ENCODE peak calls at places on chromosome 5, in four cellular contexts. G, W, T and I are unnamed samples.

GRCh38 chr5:132063090-132063911 is 2.8 kb downstream of the IL3 start:
- DNase-seq in W (peak; percentile 65), G (no peak), T (peak; percentile 83), I (peak; percentile 84)

GRCh38 chr5:17305964-17306725 is 88.7 kb downstream of the BASP1 start:
- DNase-seq in G (peak; percentile 57), W (no peak), T (peak; percentile 40), I (peak; percentile 78)

GRCh38 chr5:107431998-107432397 is 238.7 kb downstream of the EFNA5 start:
- DNase-seq in W (no peak), G (no peak), T (no peak), I (no peak)

GRCh38 chr5:144467795-144468194 is 297.1 kb downstream of the KCTD16 start:
- DNase-seq in T (peak; percentile 76), W (no peak), G (peak; percentile 12), I (no peak)

GRCh38 chr5:77224672-77225355 is 14.3 kb downstream of the PDE8B start:
- DNase-seq in G (no peak), W (no peak), T (no peak), I (no peak)

GRCh38 chr5:68087866-68088265 is 127.7 kb upstream of the PIK3R1 start:
- DNase-seq in T (no peak), W (no peak), G (no peak), I (no peak)

GRCh38 chr5:1801954-1802295 is 718 bp downstream of the NDUFS6 start:
- DNase-seq in T (peak; percentile 47), G (no peak), W (no peak), I (no peak)

GRCh38 chr5:166320923-166321480 is 1970.4 kb upstream of the WWC1 start:
- DNase-seq in G (no peak), T (no peak), W (no peak), I (no peak)

GRCh38 chr5:115888027-115888426 is 46.3 kb downstream of the AP3S1 start:
- DNase-seq in G (no peak), W (no peak), T (no peak), I (no peak)

GRCh38 chr5:174424219-174425053 is 299.9 kb upstream of the MSX2 start:
- DNase-seq in T (no peak), W (no peak), G (no peak), I (no peak)

GRCh38 chr5:100855940-100856339 is 47.1 kb downstream of the ST8SIA4 start:
- DNase-seq in G (no peak), W (no peak), T (no peak), I (no peak)

GRCh38 chr5:35926389-35927051 is 11.9 kb downstream of the CAPSL start:
- DNase-seq in T (peak; percentile 76), G (peak; percentile 52), W (no peak), I (no peak)

GRCh38 chr5:137036630-137037029 is 462.5 kb downstream of the SPOCK1 start:
- DNase-seq in T (peak; percentile 83), G (no peak), W (no peak), I (no peak)

GRCh38 chr5:77282337-77283027 is 72.0 kb downstream of the PDE8B start:
- DNase-seq in W (no peak), T (peak; percentile 48), G (no peak), I (no peak)

GRCh38 chr5:57842376-57843015 is 359.9 kb upstream of the ACTBL2 start:
- DNase-seq in W (no peak), T (no peak), G (no peak), I (no peak)

GRCh38 chr5:178271726-178272479 is 39.3 kb upstream of the PHYKPL start:
- DNase-seq in T (no peak), W (no peak), G (no peak), I (peak; percentile 63)

GRCh38 chr5:126000533-126000932 is 422.7 kb upstream of the GRAMD2B start:
- DNase-seq in G (no peak), W (no peak), T (no peak), I (no peak)

GRCh38 chr5:179243333-179243732 is 101.9 kb downstream of the ADAMTS2 start:
- DNase-seq in G (no peak), T (peak; percentile 4), W (no peak), I (no peak)

GRCh38 chr5:115423541-115423940 is 121.0 kb downstream of the FEM1C start:
- DNase-seq in T (no peak), W (peak; percentile 81), G (no peak), I (no peak)

GRCh38 chr5:143454936-143455516 is 51.5 kb upstream of the NR3C1 start:
- DNase-seq in T (no peak), G (no peak), W (no peak), I (no peak)

GRCh38 chr5:21918451-21918850 is 934.7 kb downstream of the CDH12 start:
- DNase-seq in T (no peak), W (no peak), G (no peak), I (no peak)

GRCh38 chr5:18534119-18534518 is 899.9 kb downstream of the TAF11L14 start:
- DNase-seq in G (no peak), W (no peak), T (peak; percentile 67), I (no peak)

GRCh38 chr5:177234761-177235315 is 68.7 kb downstream of the RAB24 start:
- DNase-seq in W (no peak), T (no peak), G (no peak), I (no peak)

GRCh38 chr5:14204011-14204670 is 61.0 kb downstream of the TRIO start:
- DNase-seq in W (no peak), G (no peak), T (no peak), I (no peak)

GRCh38 chr5:69364414-69364813 is 4.9 kb downstream of the AK6 start:
- DNase-seq in T (no peak), G (no peak), W (no peak), I (no peak)

GRCh38 chr5:143781993-143782520 is 29.9 kb upstream of the HMHB1 start:
- DNase-seq in W (no peak), G (no peak), T (no peak), I (no peak)

GRCh38 chr5:128574041-128574440 is 36.0 kb upstream of the FBN2 start:
- DNase-seq in W (no peak), T (no peak), G (no peak), I (no peak)

GRCh38 chr5:9774472-9775079 is 144.4 kb upstream of the TAS2R1 start:
- DNase-seq in W (no peak), T (no peak), G (no peak), I (no peak)

GRCh38 chr5:177546262-177546741 is 8.1 kb downstream of the FAM193B start:
- DNase-seq in T (no peak), W (no peak), G (peak; percentile 82), I (no peak)

GRCh38 chr5:132385321-132386105 is 16.0 kb downstream of the SLC22A5 start:
- DNase-seq in G (no peak), W (no peak), T (no peak), I (no peak)

GRCh38 chr5:1104327-1105006 is 7.4 kb downstream of the SLC12A7 start:
- DNase-seq in T (no peak), W (no peak), G (no peak), I (no peak)

GRCh38 chr5:163579729-163580128 is 74.3 kb downstream of the MAT2B start:
- DNase-seq in W (no peak), G (no peak), T (no peak), I (no peak)

GRCh38 chr5:108101816-108102215 is 280.1 kb downstream of the FBXL17 start:
- DNase-seq in W (no peak), G (no peak), T (no peak), I (no peak)

GRCh38 chr5:38595149-38595725 is 38.8 kb upstream of the LIFR start:
- DNase-seq in G (no peak), T (no peak), W (no peak), I (no peak)

GRCh38 chr5:110053824-110054223 is 364.1 kb downstream of the MAN2A1 start:
- DNase-seq in T (no peak), G (no peak), W (no peak), I (no peak)

GRCh38 chr5:75052461-75053285 is at the start of gene GCNT4:
- DNase-seq in W (peak; percentile 54), G (no peak), T (peak; percentile 51), I (peak; percentile 85)

GRCh38 chr5:158786390-158786789 is 313.3 kb downstream of the EBF1 start:
- DNase-seq in W (peak; percentile 29), T (no peak), G (no peak), I (no peak)

GRCh38 chr5:107670927-107671741 is at the start of gene EFNA5:
- DNase-seq in T (peak; percentile 66), W (peak; percentile 31), G (no peak), I (peak; percentile 76)

DNA sequence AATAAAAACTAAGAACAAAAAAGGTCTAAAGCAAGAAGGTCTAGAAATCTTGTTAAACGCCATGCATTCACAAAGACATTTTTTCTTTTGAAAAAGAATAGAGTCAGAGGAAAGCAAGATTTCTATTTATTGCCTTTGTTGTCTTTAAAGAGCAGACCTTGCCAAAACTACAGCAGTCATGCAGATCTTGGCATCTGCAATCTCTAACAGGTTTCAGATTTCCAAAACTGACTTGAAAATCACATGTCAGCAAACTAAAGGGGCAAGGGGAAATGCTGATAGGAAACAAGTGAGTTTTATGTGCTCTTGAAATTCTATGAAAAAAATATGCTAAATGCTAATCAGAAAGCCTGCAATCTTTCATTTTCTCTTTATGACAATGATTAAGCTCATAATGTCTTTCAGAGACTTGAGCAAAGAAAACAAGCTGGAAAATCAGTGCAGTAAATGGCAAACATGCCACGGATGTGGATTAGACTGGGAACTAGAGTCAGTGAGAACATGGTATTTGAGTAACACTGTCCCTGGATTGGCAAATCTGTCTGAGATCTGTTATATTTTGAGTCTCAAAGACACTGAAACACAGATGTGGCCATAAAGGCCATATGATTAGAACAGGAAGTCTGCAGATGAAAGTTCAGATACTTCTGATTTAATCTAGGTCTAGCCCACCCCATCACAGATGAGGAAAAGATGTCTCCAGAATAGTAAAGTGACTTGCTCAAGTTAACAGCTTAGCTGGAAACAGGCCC is 361.4 kb upstream of the RPS23 start:
- DNase-seq in G (no peak), T (no peak), W (no peak), I (no peak)
- H3K27ac ChIP-seq in G (no peak overlapping the region), T (no peak overlapping the region), W (no peak overlapping the region), I (no peak overlapping the region)

DNA sequence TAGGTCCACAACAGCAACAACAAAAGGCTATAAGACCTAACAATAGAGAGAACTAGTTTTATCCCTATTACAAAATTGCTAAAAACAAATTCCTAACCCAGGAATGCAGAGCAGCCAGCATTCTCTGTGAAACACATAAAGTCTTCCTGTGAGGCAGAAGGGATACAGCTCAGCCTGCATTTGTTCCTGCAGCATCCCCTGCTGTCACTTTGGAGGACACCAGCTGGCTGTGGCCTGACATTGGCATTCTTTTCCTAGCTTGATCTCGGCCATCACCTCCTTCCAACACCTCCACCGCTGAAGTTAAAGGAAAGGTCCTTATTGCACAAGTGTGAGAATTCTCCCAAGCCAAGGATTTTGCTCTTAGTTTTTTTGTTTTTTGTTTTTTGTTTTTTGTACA is 186.1 kb downstream of the SNCAIP start:
- DNase-seq in T (peak; percentile 76), G (no peak), W (no peak), I (no peak)
- TF ChIP-seq CTCF in T (peak; percentile 69), G (peak; percentile 29), W (peak; percentile 45), I (no peak)

GRCh38 chr5:40984884-40985283 is 75.6 kb downstream of the C7 start:
- DNase-seq in W (no peak), G (no peak), T (no peak), I (no peak)
- H3K27ac ChIP-seq in W (no peak overlapping the region), G (no peak overlapping the region), T (no peak overlapping the region), I (no peak overlapping the region)

GRCh38 chr5:53433036-53433435 is 47.4 kb upstream of the FST start:
- DNase-seq in W (no peak), T (no peak), G (no peak), I (no peak)

GRCh38 chr5:53427965-53428364 is 52.5 kb upstream of the FST start:
- DNase-seq in T (no peak), G (no peak), W (no peak), I (no peak)

GRCh38 chr5:53429706-53430105 is 50.7 kb upstream of the FST start:
- DNase-seq in T (no peak), G (no peak), W (no peak), I (no peak)

GRCh38 chr5:53431665-53432064 is 48.8 kb upstream of the FST start:
- DNase-seq in G (no peak), T (no peak), W (no peak), I (no peak)

GRCh38 chr5:53430618-53431252 is 49.7 kb upstream of the FST start:
- DNase-seq in W (no peak), G (peak; percentile 25), T (no peak), I (no peak)
- TF ChIP-seq CTCF in W (peak; percentile 55), G (peak; percentile 72), T (peak; percentile 58), I (peak; percentile 24)